ENCODE peak calls at places on chromosome 11, in eight cellular contexts. U is mammary epithelial cell, B is mesenchymal stem cell, L is IMR-90, V is GM23248, M is GM23338, C is OCI-LY7, F is K562. Z is an unnamed sample.

GRCh38 chr11:2526808-2527381 is 82.1 kb downstream of the KCNQ1 start:
- DNase-seq in C (peak; percentile 85), B (no peak), F (peak; percentile 37), M (peak; percentile 62), L (no peak), U (no peak), V (peak; percentile 38), Z (no peak)

GRCh38 chr11:131688056-131688693 is 317.8 kb downstream of the NTM start:
- DNase-seq in F (peak; percentile 87), U (peak; percentile 43), C (peak; percentile 46), L (peak; percentile 41), B (peak; percentile 53), M (peak; percentile 82), V (peak; percentile 81), Z (peak; percentile 84)

GRCh38 chr11:17747131-17747955 is 12.8 kb downstream of the KCNC1 start:
- DNase-seq in V (no peak), C (no peak), M (no peak), B (no peak), U (no peak), F (no peak), L (no peak), Z (no peak)

GRCh38 chr11:17528181-17528691 is 16.0 kb downstream of the USH1C start:
- DNase-seq in B (peak; percentile 38), L (peak; percentile 28), F (peak; percentile 83), U (peak; percentile 24), V (peak; percentile 71), C (peak; percentile 51), M (peak; percentile 87), Z (peak; percentile 83)

GRCh38 chr11:91921974-91922373 is 302.6 kb upstream of the FAT3 start:
- DNase-seq in V (no peak), B (no peak), L (no peak), U (peak; percentile 57), C (no peak), F (no peak), M (no peak), Z (no peak)

GRCh38 chr11:72232260-72233055 is 7.9 kb downstream of the INPPL1 start:
- DNase-seq in C (no peak), U (no peak), F (no peak), B (no peak), L (no peak), M (no peak), V (no peak), Z (no peak)

GRCh38 chr11:107785401-107785800 is 73.2 kb downstream of the SLC35F2 start:
- DNase-seq in V (peak; percentile 64), M (no peak), C (no peak), U (no peak), L (peak; percentile 17), B (peak; percentile 22), F (no peak), Z (no peak)

GRCh38 chr11:70587095-70587389 is 188.7 kb downstream of the CTTN start:
- DNase-seq in L (peak; percentile 8), V (no peak), F (no peak), U (peak; percentile 5), B (peak; percentile 64), M (no peak), C (no peak), Z (no peak)

GRCh38 chr11:68403831-68404230 is 56.7 kb upstream of the PPP6R3 start:
- DNase-seq in L (no peak), C (no peak), U (no peak), V (no peak), B (no peak), F (no peak), M (no peak), Z (no peak)

GRCh38 chr11:113160652-113161051 is 153.7 kb upstream of the TTC12 start:
- DNase-seq in M (no peak), F (no peak), B (no peak), V (no peak), U (no peak), L (no peak), C (no peak), Z (no peak)

GRCh38 chr11:63536669-63537292 is at the start of gene PLAAT4:
- DNase-seq in L (peak; percentile 58), M (no peak), B (peak; percentile 72), C (no peak), F (no peak), V (peak; percentile 62), U (peak; percentile 29), Z (no peak)

GRCh38 chr11:120773501-120774031 is 250.3 kb upstream of the TBCEL start:
- DNase-seq in B (peak; percentile 14), F (no peak), C (peak; percentile 4), U (no peak), M (no peak), V (peak; percentile 48), L (no peak), Z (no peak)

GRCh38 chr11:131748146-131749050 is 378.0 kb downstream of the NTM start:
- DNase-seq in V (peak; percentile 90), F (peak; percentile 42), U (peak; percentile 42), L (peak; percentile 79), C (peak; percentile 38), M (peak; percentile 84), B (peak; percentile 76), Z (peak; percentile 81)

GRCh38 chr11:69657911-69658605 is 17.1 kb downstream of the LTO1 start:
- DNase-seq in B (peak; percentile 48), L (peak; percentile 33), F (no peak), C (no peak), M (peak; percentile 88), U (no peak), V (peak; percentile 35), Z (peak; percentile 97)

GRCh38 chr11:116844722-116845121 is 7.3 kb upstream of the APOA1 start:
- DNase-seq in B (no peak), V (no peak), L (no peak), U (no peak), M (no peak), C (no peak), F (no peak), Z (no peak)

GRCh38 chr11:116843661-116844060 is 6.2 kb upstream of the APOA1 start:
- DNase-seq in U (no peak), B (no peak), C (no peak), L (no peak), V (no peak), F (no peak), M (no peak), Z (no peak)

GRCh38 chr11:116849491-116849890 is 12.1 kb upstream of the APOA1 start:
- DNase-seq in V (no peak), U (no peak), C (no peak), M (no peak), L (no peak), B (no peak), F (no peak), Z (no peak)

GRCh38 chr11:116849060-116849459 is 11.6 kb upstream of the APOA1 start:
- DNase-seq in U (no peak), C (no peak), V (no peak), L (no peak), M (no peak), F (no peak), B (no peak), Z (no peak)

GRCh38 chr11:116847612-116848011 is 10.2 kb upstream of the APOA1 start:
- DNase-seq in M (no peak), C (no peak), V (no peak), B (no peak), U (no peak), L (no peak), F (no peak), Z (no peak)
- H3K36me3 ChIP-seq in M (no peaks in the 10 kb centered on the region), C (peaks cover 77% of the 10 kb centered on the region), V (peaks cover 8% of the 10 kb centered on the region), B (peaks cover 59% of the 10 kb centered on the region), U (peaks cover 9% of the 10 kb centered on the region), L (peaks cover 42% of the 10 kb centered on the region), F (peaks cover 52% of the 10 kb centered on the region), Z (no peaks in the 10 kb centered on the region)

DNA sequence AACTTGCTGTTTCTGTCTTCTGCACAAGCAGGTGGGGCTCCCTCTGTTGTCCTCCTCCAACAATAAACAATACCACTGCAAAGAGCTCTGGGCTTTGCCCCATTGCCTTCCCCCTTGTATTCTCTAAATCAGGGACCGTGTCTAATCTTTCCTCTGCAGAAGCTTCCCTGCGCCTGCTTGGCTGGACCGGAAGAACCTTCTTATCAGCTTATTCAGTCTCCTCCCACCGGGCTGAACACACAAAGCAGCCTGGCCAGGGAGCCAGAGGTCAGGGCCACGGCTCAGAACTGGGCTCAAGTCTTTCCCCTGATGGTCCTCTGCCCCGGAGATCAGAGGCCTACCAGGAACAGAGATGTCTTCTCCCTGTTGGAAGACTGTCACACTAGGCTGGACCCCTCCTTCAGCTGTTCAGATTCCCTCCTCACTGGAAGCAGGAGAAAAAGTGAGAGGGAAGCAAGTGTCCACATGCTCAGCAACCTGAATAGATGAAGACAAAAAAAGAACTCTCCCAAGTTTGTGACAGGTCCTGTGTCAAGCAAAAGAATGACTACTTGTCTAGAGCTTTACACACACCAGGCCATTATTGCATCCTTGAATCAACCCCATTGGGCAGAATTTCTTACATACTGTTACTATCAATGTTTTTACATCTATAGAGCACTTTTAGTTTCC is 63.7 kb downstream of the RAB30 start:
- DNase-seq in L (peak; percentile 24), U (no peak), M (peak; percentile 24), B (peak; percentile 36), F (peak; percentile 62), C (peak; percentile 54), V (no peak), Z (peak; percentile 84)
- H2AFZ ChIP-seq in L (peak overlapping the region; percentile 81), U (no peak overlapping the region), M (peak overlapping the region; percentile 52), B (peak overlapping the region; percentile 6), F (peak overlapping the region; percentile 88), C (no peak overlapping the region), V (no peak overlapping the region), Z (no peak overlapping the region)

DNA sequence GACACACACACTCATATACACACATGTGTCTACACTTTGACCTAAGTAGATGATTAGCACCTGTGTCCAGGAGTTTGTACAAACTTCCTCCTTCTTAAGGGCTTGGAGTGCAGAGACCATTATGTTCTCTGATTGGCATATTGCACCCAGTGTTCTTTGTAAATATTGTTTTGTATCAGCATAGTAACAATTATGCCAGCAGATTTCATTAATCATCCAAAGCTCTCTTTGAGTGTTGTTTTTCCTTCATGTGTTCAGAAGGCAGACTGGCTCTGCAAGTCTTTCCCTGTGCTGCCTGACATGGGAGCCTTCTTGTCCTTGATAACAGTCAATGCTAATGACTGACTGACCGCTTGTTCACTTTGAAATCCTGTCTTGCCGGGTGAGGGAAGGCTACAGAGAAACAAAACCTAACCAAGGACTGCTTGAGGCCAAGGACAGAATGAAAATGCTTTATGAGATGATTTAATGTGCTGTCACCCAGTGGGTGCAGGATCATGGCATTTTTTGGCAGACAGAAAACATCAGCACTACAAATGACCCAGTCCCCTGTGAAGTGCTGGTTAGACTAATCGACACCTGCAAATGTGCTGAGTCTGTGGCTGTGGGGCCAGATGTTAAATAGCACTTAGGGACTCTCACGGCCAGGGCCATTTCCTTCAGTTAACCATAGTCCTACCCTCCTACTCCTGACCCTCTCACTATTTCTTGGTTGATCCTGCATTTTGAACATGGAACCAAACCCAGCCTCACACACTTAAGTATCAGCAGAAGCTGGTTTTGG is 6.6 kb upstream of the BARX2 start:
- DNase-seq in F (no peak), M (no peak), V (no peak), L (no peak), C (no peak), U (no peak), B (no peak), Z (no peak)
- H3K27ac ChIP-seq in F (no peak overlapping the region), M (no peak overlapping the region), V (no peak overlapping the region), L (no peak overlapping the region), C (no peak overlapping the region), U (no peak overlapping the region), B (no peak overlapping the region), Z (no peak overlapping the region)

DNA sequence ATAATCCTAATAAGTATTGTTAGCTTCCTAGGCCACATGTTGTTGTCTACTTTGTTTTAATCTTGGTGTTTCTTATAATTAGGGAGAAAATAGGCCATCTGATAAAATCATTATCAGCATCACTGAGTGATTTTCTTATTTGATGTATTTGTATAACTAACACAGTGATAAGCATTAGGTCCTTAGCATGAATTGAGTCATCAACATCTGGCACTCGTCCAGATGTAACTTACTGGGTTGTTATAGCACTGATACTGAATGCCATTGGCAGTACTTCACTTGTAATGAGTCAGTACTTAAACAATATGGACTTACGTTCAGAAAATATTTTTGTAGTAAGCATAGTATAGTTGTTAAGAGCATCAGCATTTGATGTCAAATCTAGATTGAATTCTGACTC is 16.2 kb downstream of the API5 start:
- DNase-seq in C (no peak), U (peak; percentile 79), B (peak; percentile 91), L (peak; percentile 99), M (no peak), V (peak; percentile 79), F (peak; percentile 44), Z (no peak)
- H3K36me3 ChIP-seq in C (peaks cover 99% of the 10 kb centered on the region), U (peaks cover 41% of the 10 kb centered on the region), B (peaks cover 98% of the 10 kb centered on the region), L (peaks cover 46% of the 10 kb centered on the region), M (peaks cover 67% of the 10 kb centered on the region), V (peaks cover 88% of the 10 kb centered on the region), F (peaks cover 98% of the 10 kb centered on the region), Z (peaks cover 38% of the 10 kb centered on the region)

Z was measured in neural progenitor cell.